ENCODE peak calls at places on chromosome 10, in nine cellular contexts. G is GM13977, J is progenitor cell of endocrine pancreas, F is neural crest cell, V is left ventricle myocardium inferior, C is bronchial epithelial cell, I is BJ, S is transverse colon, U is WERI-Rb-1. E is an unnamed sample.

GRCh38 chr10:122113161-122113944 is 124.4 kb downstream of the TACC2 start:
- DNase-seq in S (peak), V (peak), I (no peak), F (peak), C (no peak), J (peak), U (peak), G (peak), E (peak)

GRCh38 chr10:67622506-67622905 is 73.5 kb downstream of the CTNNA3 start:
- DNase-seq in F (no peak), U (no peak), I (no peak), S (no peak), V (no peak), J (no peak), C (no peak), G (no peak), E (no peak)

GRCh38 chr10:58651040-58651439 is 138.4 kb downstream of the BICC1 start:
- DNase-seq in U (no peak), C (no peak), F (no peak), G (no peak), V (no peak), I (no peak), S (no peak), J (no peak), E (no peak)

GRCh38 chr10:132577350-132578005 is 39.9 kb downstream of the INPP5A start:
- DNase-seq in V (peak), G (no peak), U (peak), I (no peak), S (no peak), C (no peak), F (no peak), J (no peak), E (peak)

GRCh38 chr10:59177862-59178235 is 1.4 kb downstream of the PHYHIPL start:
- DNase-seq in S (no peak), I (no peak), G (no peak), U (no peak), V (no peak), C (no peak), J (no peak), F (no peak), E (no peak)

GRCh38 chr10:113071446-113071845 is 121.4 kb downstream of the TCF7L2 start:
- DNase-seq in G (no peak), J (no peak), C (peak), F (no peak), I (no peak), S (peak), V (peak), U (no peak), E (no peak)

GRCh38 chr10:68001539-68001938 is 73.5 kb downstream of the HERC4 start:
- DNase-seq in V (no peak), F (no peak), C (no peak), J (no peak), U (no peak), G (no peak), I (no peak), S (no peak), E (no peak)

GRCh38 chr10:48697821-48698764 is 13.4 kb downstream of the WDFY4 start:
- DNase-seq in I (no peak), V (no peak), S (no peak), U (no peak), F (no peak), G (no peak), J (no peak), C (no peak), E (no peak)

GRCh38 chr10:58963723-58964124 is 212.7 kb upstream of the PHYHIPL start:
- DNase-seq in U (no peak), V (no peak), F (peak), J (no peak), G (no peak), C (no peak), I (no peak), S (no peak), E (no peak)

GRCh38 chr10:621981-622740 is 67.3 kb downstream of the DIP2C start:
- DNase-seq in I (no peak), V (no peak), C (no peak), G (no peak), U (no peak), J (no peak), F (no peak), S (no peak), E (no peak)

GRCh38 chr10:91190876-91191580 is 29.4 kb upstream of the PCGF5 start:
- DNase-seq in F (no peak), C (no peak), V (no peak), J (no peak), I (no peak), G (no peak), U (no peak), S (no peak), E (no peak)
- TF ChIP-seq CTCF in F (no peak), C (no peak), V (no peak), J (no peak), I (no peak), G (no peak), U (no peak), S (no peak), E (no peak)

DNA sequence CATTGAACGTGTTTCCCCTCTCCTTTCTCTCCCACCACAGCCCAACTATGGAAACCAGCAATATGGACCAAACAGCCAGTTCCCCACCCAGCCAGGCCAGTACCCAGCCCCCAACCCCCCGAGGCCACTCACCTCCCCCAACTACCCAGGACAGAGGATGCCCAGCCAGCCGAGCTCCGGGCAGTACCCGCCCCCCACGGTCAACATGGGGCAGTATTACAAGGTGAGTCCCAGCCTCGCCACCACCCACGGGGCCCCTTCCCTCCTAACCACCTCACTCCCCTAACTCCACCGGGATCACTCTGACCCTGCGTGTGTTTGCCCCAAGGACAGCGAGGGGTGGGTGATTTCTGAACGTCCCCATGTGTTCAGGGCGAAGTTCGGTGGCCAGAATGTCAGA is 50.8 kb upstream of the PPIF start:
- DNase-seq in J (no peak), V (no peak), I (no peak), C (no peak), F (no peak), G (no peak), S (no peak), U (no peak), E (no peak)
- TF ChIP-seq CTCF in J (no peak), V (no peak), I (no peak), C (no peak), F (no peak), G (no peak), S (no peak), U (no peak), E (no peak)

GRCh38 chr10:103603382-103603781 is 109.9 kb downstream of the NEURL1 start:
- DNase-seq in V (no peak), S (no peak), F (no peak), C (no peak), G (no peak), J (no peak), I (no peak), U (no peak), E (no peak)

GRCh38 chr10:103602028-103602851 is 108.7 kb downstream of the NEURL1 start:
- DNase-seq in C (no peak), I (no peak), F (no peak), V (no peak), S (no peak), U (no peak), J (no peak), G (no peak), E (no peak)

GRCh38 chr10:103609231-103610082 is 116.0 kb downstream of the NEURL1 start:
- DNase-seq in I (no peak), F (no peak), S (no peak), V (no peak), J (no peak), U (no peak), G (no peak), C (no peak), E (no peak)

GRCh38 chr10:103602852-103603155 is 109.3 kb downstream of the NEURL1 start:
- DNase-seq in S (no peak), V (no peak), G (no peak), J (no peak), C (no peak), U (no peak), F (no peak), I (no peak), E (no peak)

DNA sequence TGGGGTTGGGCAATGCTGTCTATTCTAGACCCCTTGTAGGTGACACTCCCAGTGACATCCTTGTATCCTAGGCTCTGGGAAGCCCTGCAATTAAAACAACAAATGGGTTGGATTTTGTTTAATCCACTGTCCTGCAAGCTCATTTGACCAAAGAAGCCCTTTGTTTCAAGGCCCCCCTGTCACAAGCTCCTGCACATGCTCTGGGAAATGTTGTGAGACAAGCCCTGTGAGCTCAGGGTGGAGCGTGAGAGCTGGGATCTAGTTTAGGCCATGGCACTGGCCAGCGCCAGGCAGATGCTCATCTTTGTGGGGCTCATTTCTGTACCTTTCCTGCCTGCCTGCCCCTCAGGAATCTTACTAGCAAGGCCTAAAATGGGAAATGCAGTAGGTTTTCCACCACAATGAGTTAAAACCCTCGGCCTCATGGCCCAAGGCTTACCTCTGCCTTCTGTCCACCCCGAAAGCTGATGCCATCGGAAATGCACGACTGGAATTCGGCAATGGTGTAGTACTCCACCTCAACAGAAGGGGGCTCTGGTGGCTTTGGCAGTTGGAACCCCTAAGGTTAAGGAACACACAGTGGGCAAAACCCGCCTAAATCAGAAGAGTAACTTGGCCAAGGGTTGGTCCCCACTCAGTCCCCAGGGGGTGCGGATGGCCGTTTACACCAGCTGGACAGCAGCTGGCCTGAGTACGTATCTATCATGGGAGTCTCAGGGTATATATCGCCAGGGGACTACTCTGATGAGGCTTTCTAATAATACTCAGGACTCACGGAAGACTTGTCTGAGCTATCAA is 112.1 kb downstream of the NEURL1 start:
- DNase-seq in J (no peak), G (peak), U (peak), V (no peak), C (peak), I (no peak), F (peak), S (peak), E (no peak)
- TF ChIP-seq CTCF in J (peak), G (peak), U (peak), V (peak), C (peak), I (peak), F (peak), S (peak), E (peak)

DNA sequence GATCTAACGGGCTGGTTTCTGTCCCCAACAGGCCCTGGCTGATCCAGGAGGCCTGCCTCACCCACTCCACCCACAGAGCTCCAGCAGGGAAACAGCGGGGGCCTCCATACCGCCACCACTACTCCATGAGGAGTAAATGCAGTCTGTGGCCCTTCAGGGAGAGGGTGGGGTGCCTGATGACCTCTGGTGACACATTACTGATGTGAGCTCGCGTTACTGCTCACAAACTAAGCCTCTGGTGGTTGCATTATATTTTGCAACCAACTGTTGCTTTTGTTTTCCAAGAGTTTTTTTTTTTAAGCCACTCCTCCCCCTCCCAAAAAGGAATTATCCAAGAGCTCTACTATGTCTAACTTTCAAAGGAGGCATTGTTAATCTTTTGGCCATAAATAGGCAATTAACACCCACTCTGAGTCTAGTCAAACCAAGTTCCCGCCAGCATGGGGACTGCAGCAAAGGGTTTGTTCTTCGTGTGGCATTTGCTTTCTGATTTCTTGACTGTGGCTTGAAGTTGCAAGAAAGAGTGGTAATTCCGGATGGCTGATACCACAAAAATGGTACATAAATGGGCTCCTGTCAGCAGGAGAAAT is 72.6 kb downstream of the FAM53B start:
- DNase-seq in I (no peak), J (no peak), S (no peak), C (peak), G (no peak), F (no peak), V (peak), U (peak), E (no peak)
- TF ChIP-seq CTCF in I (peak), J (peak), S (peak), C (peak), G (no peak), F (peak), V (peak), U (peak), E (peak)

GRCh38 chr10:77490512-77490911 is 147.1 kb downstream of the KCNMA1 start:
- DNase-seq in S (no peak), V (no peak), U (no peak), I (no peak), F (no peak), C (no peak), G (no peak), J (no peak), E (no peak)

GRCh38 chr10:77482072-77482471 is 155.5 kb downstream of the KCNMA1 start:
- DNase-seq in S (no peak), C (no peak), J (no peak), V (no peak), G (no peak), U (no peak), I (no peak), F (no peak), E (no peak)

GRCh38 chr10:77490915-77491314 is 146.7 kb downstream of the KCNMA1 start:
- DNase-seq in U (no peak), S (no peak), G (no peak), J (no peak), V (no peak), F (no peak), C (no peak), I (no peak), E (no peak)

GRCh38 chr10:77486511-77486910 is 151.1 kb downstream of the KCNMA1 start:
- DNase-seq in U (no peak), I (no peak), S (no peak), V (no peak), F (no peak), C (no peak), J (no peak), G (no peak), E (no peak)

DNA sequence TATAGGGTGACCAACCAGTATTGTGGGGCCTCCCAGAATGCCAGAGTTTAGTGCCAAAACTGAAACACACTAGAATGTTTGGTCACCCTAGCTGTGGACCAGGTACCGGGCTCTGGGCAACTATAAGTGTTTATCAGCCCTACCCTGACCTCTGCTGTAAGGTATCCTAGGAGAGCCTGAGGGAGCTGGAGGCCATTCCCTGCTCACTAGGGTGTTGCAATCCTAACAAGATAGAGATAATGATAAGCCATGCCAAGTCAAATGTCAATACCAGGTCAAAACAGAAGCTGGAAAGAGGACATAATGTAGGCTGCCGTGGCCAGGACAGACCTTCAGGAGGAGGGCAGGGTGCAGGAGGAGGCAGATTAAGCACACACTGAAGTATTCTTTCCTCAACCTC is 151.8 kb downstream of the KCNMA1 start:
- DNase-seq in G (no peak), U (no peak), I (no peak), C (no peak), J (no peak), V (no peak), F (no peak), S (no peak), E (no peak)
- TF ChIP-seq CTCF in G (no peak), U (no peak), I (no peak), C (no peak), J (no peak), V (no peak), F (no peak), S (no peak), E (no peak)